ENCODE peak calls at places on chromosomes 16 and 17, in nine cellular contexts. E is heart left ventricle, Z is upper lobe of left lung, G is IMR-90, D is body of pancreas, R is HCT116, V is right lobe of liver, N is K562, T is A549. C is an unnamed sample. For H3K4me1, the result is how much of the 10 kb centered on the place peaks cover.

GRCh38 chr17:65786479-65786878 is 225.0 kb upstream of the AXIN2 start:
- ATAC-seq in D (no peak), Z (no peak), T (no peak), V (no peak), E (no peak), G (no peak), N (no peak), R (peak), C (no peak)

GRCh38 chr16:57775661-57776469 is 26.4 kb downstream of the KIFC3 start:
- ATAC-seq in R (peak), D (no peak), G (peak), Z (peak), E (no peak), T (peak), N (peak), V (no peak), C (peak)

GRCh38 chr16:27642753-27643152 is 92.8 kb downstream of the KATNIP start:
- ATAC-seq in G (no peak), V (no peak), R (peak), D (no peak), Z (no peak), E (no peak), N (peak), T (peak), C (no peak)

GRCh38 chr17:70119545-70119944 is 44.5 kb downstream of the KCNJ16 start:
- ATAC-seq in G (no peak), N (peak), R (no peak), T (no peak), E (no peak), V (no peak), Z (no peak), D (no peak), C (no peak)

GRCh38 chr17:57078274-57078673 is 6.8 kb upstream of the AKAP1 start:
- ATAC-seq in T (no peak), G (no peak), R (no peak), E (no peak), Z (no peak), N (no peak), V (no peak), D (no peak), C (no peak)

GRCh38 chr16:63612462-63613227 is 1509.2 kb downstream of the CDH11 start:
- ATAC-seq in T (no peak), E (no peak), V (no peak), D (no peak), N (no peak), R (no peak), Z (no peak), G (no peak), C (no peak)

GRCh38 chr17:63841350-63842172 is 924 bp downstream of the SMARCD2 start:
- ATAC-seq in Z (no peak), R (no peak), N (peak), E (peak), G (peak), V (peak), T (peak), D (peak), C (peak)

GRCh38 chr16:64375386-64375980 is 746.4 kb downstream of the CDH11 start:
- ATAC-seq in V (no peak), T (no peak), N (no peak), D (no peak), R (no peak), G (no peak), Z (peak), E (no peak), C (no peak)

GRCh38 chr17:27530791-27531391 is 74.6 kb downstream of the KSR1 start:
- ATAC-seq in N (no peak), V (peak), D (peak), T (peak), R (no peak), E (no peak), Z (peak), G (no peak), C (peak)

GRCh38 chr16:9098377-9099090 is 7.1 kb downstream of the HAPSTR1 start:
- ATAC-seq in V (peak), D (no peak), T (peak), N (peak), Z (no peak), G (no peak), R (no peak), E (no peak), C (no peak)
- H3K4me1 ChIP-seq in V (under half), D (half or more), T (half or more), N (under half), Z (half or more), G (under half), R (half or more), E (half or more), C (half or more)

GRCh38 chr16:89972244-89973234 is 24.0 kb downstream of the DEF8 start:
- ATAC-seq in E (peak), N (peak), Z (peak), V (peak), T (peak), G (peak), R (peak), D (peak), C (peak)
- TF ChIP-seq POLR2A in E (no peak), N (peak), Z (no peak), V (peak), T (peak), G (peak), R (peak), D (peak), C (peak)

GRCh38 chr16:14487579-14487978 is 142.5 kb downstream of the PARN start:
- ATAC-seq in R (no peak), E (no peak), N (peak), Z (no peak), V (peak), D (no peak), T (no peak), G (no peak), C (no peak)
- H3K4me3 ChIP-seq in R (no peak), E (peak), N (no peak), Z (no peak), V (peak), D (no peak), T (peak), G (no peak), C (peak)

GRCh38 chr16:12570046-12570618 is 233.6 kb downstream of the CPPED1 start:
- ATAC-seq in T (no peak), N (no peak), D (no peak), V (peak), R (no peak), G (no peak), E (no peak), Z (no peak), C (no peak)
- H3K4me1 ChIP-seq in T (under half), N (under half), D (under half), V (under half), R (under half), G (under half), E (under half), Z (under half), C (under half)

GRCh38 chr17:32341857-32342602 is at the start of gene C17orf75:
- ATAC-seq in V (peak), E (peak), G (peak), Z (peak), N (peak), D (peak), T (peak), R (peak), C (peak)
- TF ChIP-seq POLR2A in V (peak), E (no peak), G (no peak), Z (no peak), N (peak), D (peak), T (peak), R (peak), C (no peak)

DNA sequence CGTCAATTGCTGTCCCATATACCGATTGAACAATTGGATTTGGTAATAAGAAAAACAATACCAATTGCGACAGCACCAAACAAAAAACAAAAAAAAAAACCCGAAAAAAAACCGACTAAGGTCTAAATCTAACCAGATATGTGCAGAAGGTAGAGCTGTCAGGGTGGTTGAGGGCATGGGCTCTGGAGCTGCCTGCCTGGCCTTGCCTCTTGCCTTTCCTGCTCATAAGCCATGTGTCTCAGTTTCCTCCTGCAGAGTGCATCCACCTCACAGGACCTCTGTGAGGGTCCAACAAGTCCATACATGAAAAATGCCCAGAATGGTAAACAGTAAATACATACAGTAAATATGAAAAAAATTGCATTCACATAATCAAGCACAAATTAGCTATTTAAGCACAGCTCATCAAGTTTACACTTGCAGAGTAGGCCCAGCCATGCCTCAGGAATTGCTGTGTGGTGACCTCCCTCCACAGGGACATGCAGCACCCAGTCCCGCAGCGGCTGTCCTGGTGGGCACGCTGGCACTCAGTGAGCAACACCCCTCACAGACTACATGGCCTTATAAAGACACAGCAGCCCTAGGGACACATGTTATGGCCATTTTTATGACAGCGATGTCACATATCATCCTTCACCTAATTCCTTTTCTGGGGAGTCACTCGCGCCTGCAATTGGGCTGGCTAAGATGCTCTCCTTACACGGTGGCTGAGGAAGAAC is 17.9 kb downstream of the TBC1D28 start:
- ATAC-seq in T (no peak), G (no peak), V (no peak), N (no peak), E (no peak), Z (no peak), D (no peak), R (no peak), C (no peak)
- H3K4me3 ChIP-seq in T (peak), G (no peak), V (no peak), N (no peak), E (peak), Z (no peak), D (no peak), R (no peak), C (peak)

GRCh38 chr17:81923302-81924260 is 4.0 kb downstream of the MAFG start:
- ATAC-seq in D (no peak), G (peak), T (peak), N (peak), V (peak), Z (peak), E (no peak), R (peak), C (peak)

GRCh38 chr17:81925860-81926450 is 1.6 kb downstream of the MAFG start:
- ATAC-seq in N (no peak), R (no peak), G (no peak), D (no peak), E (no peak), Z (no peak), V (no peak), T (peak), C (no peak)

GRCh38 chr17:81922566-81923301 is 4.8 kb upstream of the SIRT7 start:
- ATAC-seq in D (no peak), N (peak), Z (no peak), R (no peak), V (no peak), E (no peak), T (peak), G (no peak), C (no peak)

GRCh38 chr17:81926451-81927144 is 937 bp downstream of the MAFG start:
- ATAC-seq in G (peak), R (peak), N (peak), T (peak), Z (peak), D (peak), V (peak), E (peak), C (peak)

DNA sequence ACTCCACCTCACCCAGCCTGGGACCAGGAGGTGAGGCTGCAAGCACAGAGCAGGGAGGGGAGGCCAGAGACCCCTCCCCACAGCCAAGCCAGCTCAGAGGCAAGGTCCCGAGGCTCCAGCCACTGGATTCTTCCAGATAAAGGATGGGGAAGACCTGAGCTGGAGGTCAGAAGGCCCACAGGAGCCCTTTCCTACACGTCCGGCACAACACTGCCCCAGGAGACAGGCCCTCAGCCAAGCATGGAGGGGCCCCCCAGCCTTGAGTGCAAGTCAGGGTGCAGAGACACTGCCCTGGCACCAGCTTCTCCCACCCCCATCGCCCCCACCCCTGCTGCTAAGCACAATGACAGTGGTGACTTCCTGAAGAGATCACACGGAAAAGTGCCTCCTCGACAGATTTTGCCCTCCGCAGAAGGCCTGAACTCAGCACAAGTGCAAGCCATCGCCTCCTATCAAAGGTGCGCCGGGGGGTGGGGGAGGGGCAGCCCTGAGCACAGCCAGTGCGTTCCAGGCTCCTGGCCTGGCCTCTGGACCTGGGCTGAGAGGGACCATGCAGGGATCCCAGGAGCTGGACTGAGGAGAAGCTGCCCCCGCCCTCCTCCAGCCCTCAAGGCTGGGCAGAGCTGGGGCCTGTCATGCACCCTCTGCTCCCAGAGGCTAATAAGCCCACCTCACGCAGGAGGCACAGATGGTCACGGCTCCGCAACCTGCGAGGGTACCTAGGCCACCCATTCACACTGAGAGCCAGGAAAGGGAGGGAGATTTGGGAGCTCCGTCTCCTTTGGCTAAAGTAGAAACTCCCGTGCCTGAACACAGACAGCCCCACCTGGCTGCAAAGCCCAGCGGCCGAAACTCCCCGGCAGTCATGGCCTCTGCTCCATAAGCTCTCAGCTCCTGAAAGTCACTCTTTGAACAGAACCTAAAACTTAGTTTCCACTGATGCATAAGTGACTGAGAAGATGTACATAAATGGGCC is 2.7 kb downstream of the MAFG start:
- ATAC-seq in E (no peak), D (no peak), G (no peak), N (peak), V (peak), R (no peak), Z (no peak), T (no peak), C (no peak)
- H3K4me1 ChIP-seq in E (under half), D (half or more), G (under half), N (half or more), V (under half), R (half or more), Z (under half), T (half or more), C (half or more)

GRCh38 chr16:52591441-52592215 is 44.7 kb upstream of the TOX3 start:
- ATAC-seq in E (no peak), D (no peak), V (no peak), N (no peak), G (no peak), T (no peak), Z (no peak), R (no peak), C (no peak)

GRCh38 chr16:52581530-52581929 is 34.6 kb upstream of the TOX3 start:
- ATAC-seq in T (peak), Z (no peak), N (no peak), V (peak), E (no peak), G (no peak), R (no peak), D (no peak), C (no peak)

GRCh38 chr16:52584354-52584840 is 37.5 kb upstream of the TOX3 start:
- ATAC-seq in V (no peak), N (no peak), Z (no peak), D (no peak), T (no peak), G (no peak), R (no peak), E (no peak), C (no peak)

GRCh38 chr16:52584921-52585320 is 38.0 kb upstream of the TOX3 start:
- ATAC-seq in D (no peak), R (no peak), E (no peak), G (no peak), Z (no peak), V (no peak), T (no peak), N (no peak), C (no peak)

GRCh38 chr16:52586159-52586558 is 39.2 kb upstream of the TOX3 start:
- ATAC-seq in T (no peak), E (no peak), V (no peak), Z (no peak), D (no peak), R (no peak), G (no peak), N (no peak), C (no peak)
- TF ChIP-seq POLR2A in T (no peak), E (no peak), V (no peak), Z (no peak), D (no peak), R (no peak), G (no peak), N (no peak), C (no peak)

GRCh38 chr17:59425085-59425901 is 93.8 kb downstream of the YPEL2 start:
- ATAC-seq in V (peak), E (peak), Z (peak), G (peak), T (no peak), D (no peak), N (no peak), R (no peak), C (peak)
- H3K4me3 ChIP-seq in V (no peak), E (no peak), Z (no peak), G (no peak), T (no peak), D (no peak), N (no peak), R (no peak), C (no peak)

C was measured in gastroesophageal sphincter.